ENCODE peak calls at places on chromosomes 4 and X, in nine cellular contexts. Y, E, X, H, M, U, T, P and I are unnamed samples.

GRCh38 chr4:38226170-38226569 is 266.0 kb downstream of the PTTG2 start:
- DNase-seq in P (no peak), X (no peak), U (no peak), M (no peak), T (no peak), Y (no peak), H (no peak), E (no peak), I (no peak)

GRCh38 chr4:38011484-38012162 is 51.4 kb downstream of the PTTG2 start:
- DNase-seq in P (no peak), E (no peak), X (no peak), M (no peak), Y (no peak), H (no peak), T (no peak), U (no peak), I (no peak)

GRCh38 chrX:40007746-40008705 is 89.7 kb downstream of the BCOR start:
- DNase-seq in X (no peak), P (no peak), T (peak; percentile 26), H (no peak), E (peak; percentile 32), M (no peak), Y (no peak), U (peak; percentile 81), I (no peak)

GRCh38 chrX:43474321-43474720 is 181.8 kb upstream of the MAOA start:
- DNase-seq in P (no peak), T (no peak), Y (no peak), E (no peak), U (peak; percentile 71), H (no peak), M (no peak), X (no peak), I (no peak)

GRCh38 chr4:84224522-84224921 is 274.6 kb downstream of the NKX6-1 start:
- DNase-seq in E (no peak), U (no peak), X (no peak), H (no peak), T (no peak), Y (no peak), P (no peak), M (no peak), I (no peak)

GRCh38 chr4:150348079-150348478 is 233.9 kb upstream of the MAB21L2 start:
- DNase-seq in T (no peak), X (no peak), H (no peak), U (no peak), M (no peak), E (no peak), P (peak; percentile 78), Y (no peak), I (no peak)

GRCh38 chr4:25928320-25928955 is 14.4 kb downstream of the SMIM20 start:
- DNase-seq in U (no peak), M (no peak), P (no peak), T (no peak), Y (no peak), H (no peak), X (no peak), E (no peak), I (no peak)

GRCh38 chr4:110231869-110232268 is 33.5 kb upstream of the ELOVL6 start:
- DNase-seq in P (no peak), H (no peak), T (no peak), M (no peak), E (no peak), U (no peak), X (no peak), Y (no peak), I (no peak)

GRCh38 chrX:153885208-153885787 is 675 bp downstream of the L1CAM start:
- DNase-seq in P (no peak), X (no peak), T (no peak), Y (peak; percentile 50), H (no peak), U (no peak), M (no peak), E (no peak), I (no peak)

GRCh38 chrX:20271730-20272129 is 5.0 kb upstream of the RPS6KA3 start:
- DNase-seq in E (no peak), U (no peak), P (no peak), M (no peak), Y (no peak), H (no peak), T (no peak), X (no peak), I (no peak)

GRCh38 chr4:69546121-69546520 is 50.4 kb upstream of the UGT2B4 start:
- DNase-seq in M (no peak), H (no peak), Y (no peak), E (no peak), X (no peak), U (no peak), T (no peak), P (peak; percentile 90), I (no peak)

GRCh38 chrX:7252013-7252610 is 104.2 kb upstream of the PUDP start:
- DNase-seq in Y (peak; percentile 64), M (no peak), E (no peak), U (no peak), H (no peak), P (no peak), T (no peak), X (no peak), I (no peak)

GRCh38 chr4:145886871-145887240 is 51.8 kb downstream of the ZNF827 start:
- DNase-seq in M (no peak), P (no peak), X (no peak), Y (no peak), U (no peak), T (no peak), E (peak; percentile 52), H (no peak), I (no peak)

GRCh38 chr4:145884775-145885174 is 53.8 kb downstream of the ZNF827 start:
- DNase-seq in M (no peak), Y (no peak), U (no peak), X (no peak), H (no peak), E (no peak), T (no peak), P (no peak), I (no peak)

GRCh38 chr4:145885666-145886065 is 53.0 kb downstream of the ZNF827 start:
- DNase-seq in H (peak; percentile 61), T (no peak), M (no peak), Y (no peak), U (no peak), X (no peak), P (no peak), E (no peak), I (no peak)

GRCh38 chr4:145888393-145888792 is 50.2 kb downstream of the ZNF827 start:
- DNase-seq in U (peak; percentile 76), E (no peak), T (no peak), Y (no peak), M (no peak), P (no peak), H (no peak), X (no peak), I (no peak)

DNA sequence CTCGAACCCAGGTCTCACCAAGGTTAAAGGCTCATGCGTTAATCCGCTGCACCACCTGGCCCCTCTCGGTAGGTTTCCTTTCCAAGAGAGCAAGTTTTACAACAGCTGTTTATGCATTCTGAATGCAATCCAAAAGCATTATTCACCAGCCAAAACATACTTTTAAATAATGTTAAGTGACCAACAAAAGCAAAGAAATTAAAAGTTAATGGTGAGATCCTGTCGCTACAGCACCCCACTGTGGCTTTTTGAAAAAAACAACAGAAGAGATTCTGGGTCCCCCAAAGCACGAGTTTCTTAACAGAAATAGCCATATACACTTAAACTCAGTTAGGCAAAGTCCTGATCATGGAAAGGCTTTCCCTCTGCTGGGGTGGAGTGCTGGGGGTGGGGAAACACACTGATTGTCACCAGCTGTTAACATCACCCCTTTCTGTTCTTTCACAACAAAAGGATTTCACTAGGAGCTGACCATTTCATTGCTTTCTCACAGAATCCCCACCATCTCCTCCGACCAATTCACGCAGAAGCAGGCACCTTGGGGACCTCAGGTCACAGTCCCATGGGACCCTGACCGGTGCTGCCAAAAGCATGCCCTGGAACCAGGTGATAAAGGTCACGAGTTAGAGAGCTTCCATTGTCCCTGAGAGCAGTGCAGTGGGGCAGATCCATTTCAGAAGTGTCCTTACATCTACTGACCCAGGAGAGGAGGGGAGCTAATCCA is 51.2 kb downstream of the ZNF827 start:
- DNase-seq in Y (no peak), E (peak; percentile 59), P (peak; percentile 77), T (no peak), H (no peak), M (no peak), X (peak; percentile 83), U (peak; percentile 64), I (no peak)
- TF ChIP-seq CTCF in Y (no peak), E (peak; percentile 31), P (no peak), T (no peak), H (no peak), M (no peak), X (no peak), U (no peak), I (no peak)

GRCh38 chr4:151657896-151658295 is 102.9 kb downstream of the GATB start:
- DNase-seq in U (peak; percentile 20), X (no peak), Y (no peak), H (no peak), P (no peak), M (no peak), E (no peak), T (no peak), I (no peak)
- H3K27ac ChIP-seq in U (no peak overlapping the region), X (peak overlapping the region; percentile 88), Y (no peak overlapping the region), H (no peak overlapping the region), P (no peak overlapping the region), M (no peak overlapping the region), E (no peak overlapping the region), T (no peak overlapping the region), I (no peak overlapping the region)

DNA sequence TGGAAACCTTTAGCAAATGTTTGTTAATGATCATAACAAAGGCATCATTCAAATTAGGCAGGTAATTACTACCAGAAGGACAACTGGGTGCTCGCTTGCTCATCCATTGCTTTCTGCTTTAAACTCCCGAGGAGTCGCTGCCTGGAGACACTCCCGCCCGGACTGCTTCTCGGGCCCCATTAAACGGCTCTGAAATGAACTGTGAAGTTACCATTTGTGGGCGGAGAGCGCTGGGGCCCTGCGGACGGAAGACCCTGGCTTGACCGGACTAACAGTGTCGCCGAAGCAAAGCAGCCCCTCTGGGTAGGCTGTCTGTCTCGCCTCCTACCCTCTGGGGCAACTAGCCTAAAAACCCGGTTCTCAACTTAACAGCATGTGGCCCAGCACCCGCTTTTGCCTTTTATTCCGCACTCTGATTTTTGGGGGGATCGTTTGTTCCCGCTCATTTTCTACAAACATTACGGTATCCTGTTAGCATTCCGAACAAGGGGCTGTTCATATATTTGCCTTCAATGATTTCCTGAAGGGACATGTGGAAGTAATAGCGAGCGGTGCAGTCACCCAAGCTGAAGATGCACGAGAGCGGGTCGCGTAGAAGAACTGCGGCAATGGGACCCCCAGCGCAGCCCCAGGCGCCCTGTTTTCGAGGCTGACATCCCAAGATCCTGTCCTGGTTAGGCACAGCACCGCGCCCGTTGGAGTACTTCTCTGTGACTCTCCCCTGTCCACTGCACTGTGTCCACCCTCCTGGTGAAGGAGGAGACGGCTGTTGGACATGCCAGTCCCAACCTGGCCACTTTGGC is 1.6 kb upstream of the PDGFRA start:
- DNase-seq in T (peak; percentile 45), E (peak; percentile 20), X (peak; percentile 72), M (no peak), P (peak; percentile 75), Y (no peak), U (peak; percentile 86), H (no peak), I (no peak)
- H3K27me3 ChIP-seq in T (peaks cover 59% of the 10 kb centered on the region), E (peaks cover 53% of the 10 kb centered on the region), X (peaks cover 51% of the 10 kb centered on the region), M (peaks cover 47% of the 10 kb centered on the region), P (no peaks in the 10 kb centered on the region), Y (peaks cover 31% of the 10 kb centered on the region), U (peaks cover 100% of the 10 kb centered on the region), H (peaks cover 100% of the 10 kb centered on the region), I (peaks cover 95% of the 10 kb centered on the region)

DNA sequence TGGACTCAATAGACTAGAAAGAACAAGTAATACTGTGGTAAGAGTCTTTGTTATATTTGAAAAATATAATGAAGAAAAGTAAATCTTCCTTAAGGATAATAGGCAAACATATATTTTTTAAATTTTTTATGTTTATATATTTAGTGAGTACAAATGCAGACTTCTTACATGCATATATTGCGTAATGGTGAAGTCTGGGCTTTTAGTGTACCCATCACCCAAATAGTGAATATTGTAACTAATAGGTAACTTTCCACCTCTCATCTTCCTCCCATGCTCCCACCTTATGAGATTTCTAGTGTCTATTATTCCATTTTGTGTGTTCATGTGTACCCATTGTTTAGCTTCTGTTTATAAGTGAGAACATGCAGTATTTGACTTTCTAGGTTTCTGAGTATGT is 711.2 kb upstream of the NDST4 start:
- DNase-seq in M (no peak), H (no peak), U (no peak), Y (no peak), T (no peak), P (no peak), E (no peak), X (no peak), I (no peak)
- TF ChIP-seq CTCF in M (no peak), H (no peak), U (no peak), Y (no peak), T (no peak), P (no peak), E (no peak), X (no peak), I (no peak)